ENCODE peak calls at places on chromosomes 12 and 14, in eight cellular contexts. U is NCI-H146; N is T-helper 1 cell; X is stimulated activated CD4-positive, alpha-beta T cell treated with anti-CD3 and anti-CD28 coated beads, Interleukin-1b, Interleukin-23, amount 100 ng/mL, for 48 hours; P is dorsolateral prefrontal cortex; Q is HT-29; F is NCI-H1092; O is T-helper 17 cell. L is an unnamed sample.

GRCh38 chr14:53501361-53502320 is 348.5 kb upstream of the DDHD1 start:
- DNase-seq in U (no peak), N (no peak), X (no peak), P (no peak), Q (no peak), F (no peak), O (no peak), L (no peak)

GRCh38 chr12:51886021-51886710 is 1.7 kb upstream of the ANKRD33 start:
- DNase-seq in U (no peak), N (no peak), X (peak; percentile 52), P (no peak), Q (no peak), F (no peak), O (no peak), L (no peak)

GRCh38 chr12:88493651-88494050 is 86.6 kb downstream of the KITLG start:
- DNase-seq in U (no peak), N (no peak), X (no peak), P (no peak), Q (no peak), F (no peak), O (no peak), L (no peak)

GRCh38 chr14:24309538-24310386 is at the start of gene LTB4R2:
- DNase-seq in U (no peak), N (no peak), X (no peak), P (no peak), Q (no peak), F (no peak), O (no peak), L (no peak)

GRCh38 chr14:25833341-25834121 is 764.3 kb downstream of the NOVA1 start:
- DNase-seq in U (peak; percentile 85), N (no peak), X (no peak), P (peak; percentile 65), Q (peak; percentile 54), F (peak; percentile 65), O (no peak), L (no peak)

GRCh38 chr12:3293446-3294161 is 197.4 kb upstream of the PRMT8 start:
- DNase-seq in U (no peak), N (no peak), X (no peak), P (peak; percentile 72), Q (no peak), F (no peak), O (no peak), L (no peak)

GRCh38 chr14:95467657-95468056 is 48.8 kb downstream of the SYNE3 start:
- DNase-seq in U (no peak), N (no peak), X (no peak), P (no peak), Q (no peak), F (peak; percentile 17), O (no peak), L (no peak)

GRCh38 chr12:1357711-1358110 is 236.7 kb downstream of the FBXL14 start:
- DNase-seq in U (no peak), N (no peak), X (no peak), P (no peak), Q (no peak), F (no peak), O (no peak), L (no peak)

GRCh38 chr12:51270847-51271518 is 768 bp upstream of the SMAGP start:
- DNase-seq in U (no peak), N (no peak), X (no peak), P (no peak), Q (peak; percentile 83), F (no peak), O (no peak), L (no peak)

GRCh38 chr14:63893701-63894458 is 41.1 kb downstream of the SYNE2 start:
- DNase-seq in U (no peak), N (no peak), X (no peak), P (no peak), Q (no peak), F (no peak), O (no peak), L (no peak)

GRCh38 chr14:71753126-71753830 is 179.0 kb upstream of the RGS6 start:
- DNase-seq in U (peak; percentile 67), N (peak; percentile 48), X (peak; percentile 65), P (peak; percentile 85), Q (peak; percentile 78), F (peak; percentile 92), O (peak; percentile 48), L (peak; percentile 94)

GRCh38 chr14:105141486-105142281 is 26.9 kb downstream of the JAG2 start:
- DNase-seq in U (no peak), N (no peak), X (no peak), P (no peak), Q (no peak), F (no peak), O (no peak), L (no peak)

GRCh38 chr12:30506411-30506810 is 189.3 kb downstream of the IPO8 start:
- DNase-seq in U (no peak), N (no peak), X (no peak), P (no peak), Q (no peak), F (no peak), O (no peak), L (no peak)

GRCh38 chr12:15688202-15688736 is 100.9 kb downstream of the EPS8 start:
- DNase-seq in U (no peak), N (no peak), X (no peak), P (peak; percentile 64), Q (peak; percentile 74), F (no peak), O (no peak), L (peak; percentile 93)

GRCh38 chr12:14716848-14717444 is 20.5 kb upstream of the GUCY2C start:
- DNase-seq in U (peak; percentile 71), N (peak; percentile 14), X (peak; percentile 43), P (no peak), Q (peak; percentile 63), F (no peak), O (peak; percentile 18), L (no peak)

GRCh38 chr14:105056303-105056831 is 8.9 kb downstream of the GPR132 start:
- DNase-seq in U (no peak), N (no peak), X (no peak), P (peak; percentile 26), Q (no peak), F (no peak), O (no peak), L (no peak)

GRCh38 chr12:78584695-78585094 is 279.9 kb upstream of the SYT1 start:
- DNase-seq in U (no peak), N (no peak), X (no peak), P (no peak), Q (no peak), F (no peak), O (no peak), L (no peak)

GRCh38 chr14:83300454-83301064 is 1766.9 kb upstream of the SEL1L start:
- DNase-seq in U (peak; percentile 17), N (no peak), X (no peak), P (no peak), Q (peak; percentile 25), F (peak; percentile 23), O (no peak), L (no peak)

GRCh38 chr12:55619352-55620138 is 17.1 kb upstream of the OR10P1 start:
- DNase-seq in U (peak; percentile 72), N (no peak), X (peak; percentile 11), P (no peak), Q (peak; percentile 96), F (peak; percentile 47), O (no peak), L (no peak)

GRCh38 chr12:93578221-93578620 is 5.7 kb downstream of the SOCS2 start:
- DNase-seq in U (no peak), N (no peak), X (no peak), P (no peak), Q (no peak), F (no peak), O (no peak), L (no peak)

GRCh38 chr14:80930836-80931389 is 10.6 kb downstream of the CEP128 start:
- DNase-seq in U (no peak), N (peak; percentile 20), X (peak; percentile 75), P (no peak), Q (peak; percentile 5), F (no peak), O (peak; percentile 20), L (no peak)

GRCh38 chr12:95266250-95266649 is 48.6 kb downstream of the VEZT start:
- DNase-seq in U (no peak), N (no peak), X (no peak), P (no peak), Q (no peak), F (no peak), O (no peak), L (no peak)

GRCh38 chr12:14026536-14026935 is 45.1 kb upstream of the GRIN2B start:
- DNase-seq in U (no peak), N (no peak), X (no peak), P (no peak), Q (no peak), F (no peak), O (no peak), L (no peak)